ENCODE peak calls at places on chromosome 21, in five cellular contexts. One of them, this sample, is unnamed.

GRCh38 chr21:39568380-39568779 is 44.4 kb upstream of the B3GALT5 start:
- DNase-seq in EH: no peak
- DNase-seq in endothelial cell: no peak
- DNase-seq in GF-D8: no peak
- DNase-seq in putamen: no peak
- DNase-seq in this sample: no peak

GRCh38 chr21:38712076-38712475 is 93.7 kb upstream of the ETS2 start:
- DNase-seq in GF-D8: peak
- DNase-seq in EH: peak
- DNase-seq in endothelial cell: peak
- DNase-seq in putamen: no peak
- DNase-seq in this sample: no peak

GRCh38 chr21:29300547-29301138 is 1.9 kb downstream of the BACH1 start:
- DNase-seq in EH: no peak
- DNase-seq in putamen: no peak
- DNase-seq in GF-D8: no peak
- DNase-seq in endothelial cell: no peak
- DNase-seq in this sample: no peak

GRCh38 chr21:46597896-46598343 is 7.0 kb downstream of the S100B start:
- DNase-seq in GF-D8: no peak
- DNase-seq in endothelial cell: no peak
- DNase-seq in EH: no peak
- DNase-seq in putamen: no peak
- DNase-seq in this sample: peak

GRCh38 chr21:29181799-29182470 is 51.5 kb downstream of the MAP3K7CL start:
- DNase-seq in endothelial cell: no peak
- DNase-seq in putamen: no peak
- DNase-seq in EH: peak
- DNase-seq in GF-D8: no peak
- DNase-seq in this sample: no peak

GRCh38 chr21:34845521-34846213 is 176.9 kb downstream of the CLIC6 start:
- DNase-seq in EH: peak
- DNase-seq in putamen: no peak
- DNase-seq in endothelial cell: no peak
- DNase-seq in GF-D8: no peak
- DNase-seq in this sample: peak

GRCh38 chr21:17848228-17848627 is 29.1 kb upstream of the C21orf91 start:
- DNase-seq in GF-D8: no peak
- DNase-seq in EH: peak
- DNase-seq in endothelial cell: no peak
- DNase-seq in putamen: peak
- DNase-seq in this sample: no peak

GRCh38 chr21:46182548-46183336 is 1.5 kb downstream of the SPATC1L start:
- DNase-seq in EH: peak
- DNase-seq in endothelial cell: no peak
- DNase-seq in putamen: no peak
- DNase-seq in GF-D8: no peak
- DNase-seq in this sample: no peak

GRCh38 chr21:20645344-20645743 is 352.9 kb upstream of the NCAM2 start:
- DNase-seq in endothelial cell: no peak
- DNase-seq in putamen: no peak
- DNase-seq in GF-D8: no peak
- DNase-seq in EH: no peak
- DNase-seq in this sample: no peak

GRCh38 chr21:29064850-29065481 is 8.5 kb downstream of the CCT8 start:
- DNase-seq in putamen: no peak
- DNase-seq in GF-D8: no peak
- DNase-seq in endothelial cell: no peak
- DNase-seq in EH: no peak
- DNase-seq in this sample: peak

GRCh38 chr21:45323487-45324380 is 36.0 kb upstream of the POFUT2 start:
- DNase-seq in GF-D8: no peak
- DNase-seq in putamen: no peak
- DNase-seq in EH: peak
- DNase-seq in endothelial cell: no peak
- DNase-seq in this sample: no peak

GRCh38 chr21:44925027-44925755 is 4.5 kb upstream of the ITGB2 start:
- DNase-seq in putamen: no peak
- DNase-seq in GF-D8: peak
- DNase-seq in endothelial cell: no peak
- DNase-seq in EH: peak
- DNase-seq in this sample: peak

GRCh38 chr21:37712204-37712934 is 203.9 kb downstream of the KCNJ6 start:
- DNase-seq in GF-D8: peak
- DNase-seq in endothelial cell: peak
- DNase-seq in putamen: peak
- DNase-seq in EH: peak
- DNase-seq in this sample: peak

GRCh38 chr21:38438476-38438893 is 59.8 kb downstream of the ERG start:
- DNase-seq in putamen: no peak
- DNase-seq in endothelial cell: no peak
- DNase-seq in EH: peak
- DNase-seq in GF-D8: no peak
- DNase-seq in this sample: peak

GRCh38 chr21:43340491-43341348 is 86.2 kb downstream of the SIK1 start:
- DNase-seq in EH: peak
- DNase-seq in GF-D8: no peak
- DNase-seq in endothelial cell: no peak
- DNase-seq in putamen: no peak
- DNase-seq in this sample: no peak

GRCh38 chr21:26743524-26743923 is 101.7 kb downstream of the ADAMTS1 start:
- DNase-seq in endothelial cell: no peak
- DNase-seq in EH: no peak
- DNase-seq in GF-D8: no peak
- DNase-seq in putamen: peak
- DNase-seq in this sample: no peak

GRCh38 chr21:34243562-34243961 is 120.2 kb upstream of the KCNE2 start:
- DNase-seq in GF-D8: no peak
- DNase-seq in endothelial cell: peak
- DNase-seq in putamen: no peak
- DNase-seq in EH: peak
- DNase-seq in this sample: no peak

GRCh38 chr21:33761104-33762036 is 119.1 kb downstream of the ITSN1 start:
- DNase-seq in endothelial cell: peak
- DNase-seq in GF-D8: no peak
- DNase-seq in putamen: peak
- DNase-seq in EH: peak
- DNase-seq in this sample: peak

GRCh38 chr21:32257952-32258785 is 20.7 kb downstream of the MIS18A start:
- DNase-seq in EH: peak
- DNase-seq in putamen: peak
- DNase-seq in endothelial cell: peak
- DNase-seq in GF-D8: peak
- DNase-seq in this sample: peak

GRCh38 chr21:35344582-35344981 is 295.5 kb upstream of the RUNX1 start:
- DNase-seq in putamen: no peak
- DNase-seq in EH: no peak
- DNase-seq in endothelial cell: no peak
- DNase-seq in GF-D8: no peak
- DNase-seq in this sample: no peak

GRCh38 chr21:36211660-36212512 is 55.3 kb downstream of the DOP1B start:
- DNase-seq in GF-D8: no peak
- DNase-seq in putamen: no peak
- DNase-seq in endothelial cell: no peak
- DNase-seq in EH: peak
- DNase-seq in this sample: no peak

GRCh38 chr21:46078322-46078981 is 19.5 kb upstream of the COL6A2 start:
- DNase-seq in EH: peak
- DNase-seq in putamen: no peak
- DNase-seq in endothelial cell: no peak
- DNase-seq in GF-D8: no peak
- DNase-seq in this sample: no peak

GRCh38 chr21:34204481-34205439 is 131.4 kb downstream of the MRPS6 start:
- DNase-seq in GF-D8: no peak
- DNase-seq in endothelial cell: no peak
- DNase-seq in EH: peak
- DNase-seq in putamen: no peak
- DNase-seq in this sample: no peak

GRCh38 chr21:44930543-44930981 is 9.3 kb upstream of the SLX9 start:
- DNase-seq in GF-D8: no peak
- DNase-seq in endothelial cell: no peak
- DNase-seq in putamen: no peak
- DNase-seq in EH: no peak
- DNase-seq in this sample: peak

GRCh38 chr21:37272897-37273296 is 5.8 kb upstream of the VPS26C start:
- DNase-seq in putamen: no peak
- DNase-seq in GF-D8: no peak
- DNase-seq in endothelial cell: no peak
- DNase-seq in EH: no peak
- DNase-seq in this sample: no peak

GRCh38 chr21:29261555-29262540 is 36.9 kb upstream of the BACH1 start:
- DNase-seq in endothelial cell: no peak
- DNase-seq in EH: peak
- DNase-seq in putamen: no peak
- DNase-seq in GF-D8: no peak
- DNase-seq in this sample: no peak

GRCh38 chr21:17105972-17106371 is 406.9 kb upstream of the CXADR start:
- DNase-seq in EH: no peak
- DNase-seq in GF-D8: no peak
- DNase-seq in putamen: no peak
- DNase-seq in endothelial cell: no peak
- DNase-seq in this sample: no peak

GRCh38 chr21:45886610-45887026 is 95.0 kb upstream of the COL6A1 start:
- DNase-seq in GF-D8: no peak
- DNase-seq in EH: no peak
- DNase-seq in putamen: no peak
- DNase-seq in endothelial cell: no peak
- DNase-seq in this sample: no peak

GRCh38 chr21:43188712-43189151 is 19.9 kb downstream of the CRYAA start:
- DNase-seq in endothelial cell: no peak
- DNase-seq in EH: no peak
- DNase-seq in GF-D8: no peak
- DNase-seq in putamen: peak
- DNase-seq in this sample: no peak

GRCh38 chr21:46637952-46638746 is 2.7 kb downstream of the PRMT2 start:
- DNase-seq in putamen: no peak
- DNase-seq in EH: no peak
- DNase-seq in GF-D8: no peak
- DNase-seq in endothelial cell: no peak
- DNase-seq in this sample: no peak

GRCh38 chr21:21612446-21612845 is 614.2 kb downstream of the NCAM2 start:
- DNase-seq in EH: peak
- DNase-seq in endothelial cell: no peak
- DNase-seq in putamen: peak
- DNase-seq in GF-D8: no peak
- DNase-seq in this sample: no peak

GRCh38 chr21:42737969-42738590 is 84.7 kb downstream of the PDE9A start:
- DNase-seq in putamen: peak
- DNase-seq in endothelial cell: no peak
- DNase-seq in GF-D8: peak
- DNase-seq in EH: no peak
- DNase-seq in this sample: peak

GRCh38 chr21:46189959-46190490 is 5.8 kb upstream of the SPATC1L start:
- DNase-seq in EH: no peak
- DNase-seq in putamen: no peak
- DNase-seq in GF-D8: no peak
- DNase-seq in endothelial cell: no peak
- DNase-seq in this sample: no peak

GRCh38 chr21:31348188-31348587 is 4.1 kb upstream of the TIAM1 start:
- DNase-seq in endothelial cell: no peak
- DNase-seq in GF-D8: no peak
- DNase-seq in EH: no peak
- DNase-seq in putamen: no peak
- DNase-seq in this sample: no peak

GRCh38 chr21:34892196-34892595 is 156.9 kb downstream of the RUNX1 start:
- DNase-seq in endothelial cell: no peak
- DNase-seq in EH: peak
- DNase-seq in GF-D8: peak
- DNase-seq in putamen: no peak
- DNase-seq in this sample: no peak

GRCh38 chr21:42019706-42020105 is 9.5 kb upstream of the ZBTB21 start:
- DNase-seq in endothelial cell: no peak
- DNase-seq in GF-D8: no peak
- DNase-seq in EH: no peak
- DNase-seq in putamen: no peak
- DNase-seq in this sample: no peak

GRCh38 chr21:29022141-29022540 is 2.3 kb upstream of the USP16 start:
- DNase-seq in EH: no peak
- DNase-seq in endothelial cell: no peak
- DNase-seq in putamen: no peak
- DNase-seq in GF-D8: no peak
- DNase-seq in this sample: no peak

This sample was measured in HL-60.